ENCODE peak calls at places on chromosomes 2 and 18, in six cellular contexts. C is AG04450, M is endothelial cell, E is fibroblast of lung, Z is nephron progenitor cell, D is thoracic aorta. A is an unnamed sample.

GRCh38 chr2:152106464-152106863 is 7.6 kb upstream of the CACNB4 start:
- DNase-seq in E (no peak), D (no peak), M (no peak), C (no peak), Z (no peak), A (no peak)

GRCh38 chr2:86592547-86593230 is 29.4 kb upstream of the CHMP3 start:
- DNase-seq in Z (no peak), C (no peak), M (no peak), E (peak), D (no peak), A (no peak)

GRCh38 chr2:10939058-10939457 is 27.3 kb downstream of the KCNF1 start:
- DNase-seq in D (no peak), C (no peak), Z (no peak), M (no peak), E (no peak), A (no peak)

GRCh38 chr2:113133696-113134558 is 6.5 kb downstream of the IL1RN start:
- DNase-seq in E (peak), M (no peak), C (no peak), D (no peak), Z (no peak), A (no peak)

GRCh38 chr2:71941731-71942575 is 205.7 kb downstream of the CYP26B1 start:
- DNase-seq in Z (no peak), M (no peak), E (no peak), D (no peak), C (no peak), A (no peak)

GRCh38 chr2:214169736-214170135 is 241.1 kb upstream of the VWC2L start:
- DNase-seq in M (no peak), D (no peak), Z (no peak), C (no peak), E (peak), A (no peak)

GRCh38 chr18:58314284-58314683 is 270.3 kb downstream of the NEDD4L start:
- DNase-seq in C (peak), D (peak), Z (no peak), E (peak), M (no peak), A (peak)

GRCh38 chr2:63581266-63581961 is 6.9 kb downstream of the WDPCP start:
- DNase-seq in D (peak), E (peak), M (no peak), Z (no peak), C (no peak), A (no peak)

GRCh38 chr2:101732199-101732598 is 34.7 kb downstream of the MAP4K4 start:
- DNase-seq in M (no peak), E (no peak), C (no peak), D (no peak), Z (no peak), A (no peak)

GRCh38 chr18:51137891-51138290 is 59.6 kb downstream of the MEX3C start:
- DNase-seq in M (no peak), Z (no peak), C (no peak), E (no peak), D (no peak), A (no peak)

GRCh38 chr2:97697252-97698235 is 15.8 kb upstream of the ZAP70 start:
- DNase-seq in C (peak), Z (peak), D (peak), M (peak), E (peak), A (peak)

GRCh38 chr2:47309952-47310800 is 92.8 kb upstream of the MSH2 start:
- DNase-seq in C (no peak), E (peak), D (no peak), M (no peak), Z (no peak), A (peak)

GRCh38 chr2:238523158-238524110 is 96.7 kb downstream of the ASB1 start:
- DNase-seq in Z (peak), E (peak), C (peak), M (peak), D (no peak), A (peak)

DNA sequence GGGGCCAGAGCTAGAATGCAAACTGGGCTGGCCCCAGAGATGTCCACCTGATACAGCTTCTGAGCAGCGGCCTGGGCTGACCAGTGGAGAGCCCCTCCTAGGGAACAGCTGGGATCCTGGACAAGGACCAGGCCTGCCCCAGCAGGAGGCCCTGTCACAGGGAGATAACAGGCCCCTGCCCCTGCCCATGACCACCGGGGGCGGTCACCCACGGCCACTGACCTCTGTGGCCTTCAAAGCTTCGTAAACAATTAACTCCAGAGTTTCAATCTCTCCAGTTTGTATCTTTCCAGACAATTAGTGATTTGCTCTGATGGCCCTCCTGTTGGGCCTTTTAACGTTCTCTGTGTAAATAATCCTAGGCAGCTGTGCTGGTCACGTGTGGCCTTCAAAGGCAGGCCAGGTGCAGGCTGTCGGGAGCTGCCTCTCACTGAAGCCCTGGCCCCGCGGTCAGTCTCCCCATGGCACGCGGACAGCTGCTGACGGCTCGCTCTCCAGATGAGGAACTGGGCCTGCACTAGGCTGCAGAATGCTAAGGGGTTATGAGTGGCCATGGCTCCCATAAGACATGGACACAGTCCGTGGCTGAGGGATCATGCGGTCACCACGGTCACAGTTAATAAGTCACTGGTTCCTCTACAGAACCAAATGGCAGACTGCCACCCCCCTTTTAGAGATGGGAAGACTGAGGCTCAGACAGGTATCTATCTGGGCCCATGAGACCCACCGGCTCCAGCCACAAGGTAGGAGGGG is 9.2 kb downstream of the HS6ST1 start:
- DNase-seq in E (peak), Z (peak), M (no peak), C (peak), D (no peak), A (peak)
- TF ChIP-seq CTCF in E (no peak), Z (no peak), M (no peak), C (no peak), D (no peak), A (no peak)

GRCh38 chr18:49457616-49458015 is 2.8 kb downstream of the DYM start:
- DNase-seq in D (no peak), C (no peak), M (no peak), E (no peak), Z (no peak), A (no peak)

GRCh38 chr18:49460958-49461601 is 635 bp upstream of the DYM start:
- DNase-seq in C (no peak), E (peak), D (no peak), M (no peak), Z (no peak), A (no peak)

GRCh38 chr18:49459404-49460171 is 857 bp downstream of the DYM start:
- DNase-seq in C (no peak), Z (no peak), E (peak), M (no peak), D (no peak), A (peak)

GRCh38 chr18:49464718-49465598 is 4.5 kb upstream of the DYM start:
- DNase-seq in D (no peak), E (peak), C (no peak), M (no peak), Z (no peak), A (no peak)

GRCh38 chr18:49461602-49461977 is 1.1 kb upstream of the DYM start:
- DNase-seq in D (no peak), Z (no peak), M (no peak), E (no peak), C (no peak), A (no peak)
- TF ChIP-seq CTCF in D (no peak), Z (no peak), M (no peak), E (no peak), C (no peak), A (no peak)

GRCh38 chr18:26654173-26655009 is 106.0 kb upstream of the KCTD1 start:
- DNase-seq in M (no peak), E (no peak), Z (no peak), C (no peak), D (no peak), A (no peak)
- TF ChIP-seq CTCF in M (no peak), E (no peak), Z (no peak), C (no peak), D (no peak), A (no peak)

GRCh38 chr2:223908304-223909047 is 36.7 kb downstream of the WDFY1 start:
- DNase-seq in Z (no peak), E (no peak), D (no peak), M (no peak), C (no peak), A (no peak)
- TF ChIP-seq CTCF in Z (no peak), E (no peak), D (no peak), M (no peak), C (no peak), A (no peak)